ENCODE peak calls at places on chromosome 18, in eight cellular contexts. F is HFF-Myc; J is heart left ventricle; I is NCI-H2029; P is naive thymus-derived CD4-positive, alpha-beta T cell; V is transverse colon; D is H9; E is activated T-cell treated with anti-CD3 and anti-CD28 coated beads for 1 hour. K is an unnamed sample.

GRCh38 chr18:49910986-49911385 is 97.7 kb upstream of the ACAA2 start:
- DNase-seq in F (no peak), J (no peak), I (no peak), P (no peak), V (no peak), D (no peak), E (no peak), K (no peak)

GRCh38 chr18:47899107-47899840 is 31.2 kb downstream of the SMAD2 start:
- DNase-seq in F (no peak), J (no peak), I (no peak), P (no peak), V (no peak), D (no peak), E (no peak), K (no peak)

GRCh38 chr18:33201509-33201926 is 239.0 kb downstream of the CCDC178 start:
- DNase-seq in F (no peak), J (no peak), I (no peak), P (no peak), V (peak; percentile 9), D (peak; percentile 64), E (no peak), K (peak; percentile 85)

GRCh38 chr18:79380816-79381806 is 14.6 kb upstream of the NFATC1 start:
- DNase-seq in F (no peak), J (peak; percentile 82), I (no peak), P (peak; percentile 77), V (peak; percentile 70), D (peak; percentile 82), E (peak; percentile 64), K (no peak)

GRCh38 chr18:58953627-58954026 is 89.0 kb downstream of the ZNF532 start:
- DNase-seq in F (no peak), J (no peak), I (peak; percentile 58), P (no peak), V (no peak), D (no peak), E (no peak), K (no peak)

GRCh38 chr18:23798249-23798648 is 109.0 kb downstream of the LAMA3 start:
- DNase-seq in F (no peak), J (no peak), I (no peak), P (no peak), V (no peak), D (no peak), E (no peak), K (no peak)

GRCh38 chr18:56532176-56532840 is 106.1 kb downstream of the TXNL1 start:
- DNase-seq in F (no peak), J (no peak), I (no peak), P (no peak), V (no peak), D (no peak), E (no peak), K (no peak)

GRCh38 chr18:2857491-2858063 is 10.8 kb downstream of the EMILIN2 start:
- DNase-seq in F (no peak), J (peak; percentile 83), I (no peak), P (no peak), V (peak; percentile 67), D (no peak), E (no peak), K (no peak)

GRCh38 chr18:57538614-57539013 is 47.9 kb downstream of the FECH start:
- DNase-seq in F (no peak), J (no peak), I (no peak), P (no peak), V (no peak), D (no peak), E (no peak), K (no peak)

GRCh38 chr18:49813071-49813320 is 337 bp downstream of the ACAA2 start:
- DNase-seq in F (no peak), J (peak; percentile 73), I (no peak), P (no peak), V (peak; percentile 43), D (no peak), E (no peak), K (no peak)

GRCh38 chr18:48634491-48634890 is 95.7 kb downstream of the CTIF start:
- DNase-seq in F (no peak), J (no peak), I (no peak), P (no peak), V (no peak), D (no peak), E (no peak), K (no peak)

GRCh38 chr18:73728657-73729056 is 419.0 kb downstream of the FBXO15 start:
- DNase-seq in F (no peak), J (no peak), I (no peak), P (no peak), V (no peak), D (no peak), E (no peak), K (no peak)

GRCh38 chr18:79625195-79625923 is 54.2 kb upstream of the CTDP1 start:
- DNase-seq in F (no peak), J (no peak), I (no peak), P (no peak), V (peak; percentile 17), D (no peak), E (no peak), K (no peak)

GRCh38 chr18:6962571-6963451 is 154.8 kb downstream of the LAMA1 start:
- DNase-seq in F (no peak), J (no peak), I (peak; percentile 34), P (no peak), V (no peak), D (no peak), E (no peak), K (no peak)

GRCh38 chr18:63551769-63552168 is 9.6 kb downstream of the SERPINB12 start:
- DNase-seq in F (no peak), J (no peak), I (no peak), P (no peak), V (no peak), D (no peak), E (no peak), K (no peak)

K was measured in Jurkat, Clone E6-1.